ENCODE peak calls at places on chromosome 1, in nine cellular contexts. J is epithelial cell of esophagus, H is RWPE2, S is endothelial cell of umbilical vein, Q is H1, L is foreskin fibroblast, D is lower leg skin, R is ovary, Y is suprapubic skin. N is an unnamed sample.

GRCh38 chr1:200535605-200536004 is 84.9 kb downstream of the KIF14 start:
- DNase-seq in J (peak), H (no peak), S (peak), Q (no peak), L (peak), D (no peak), R (no peak), Y (no peak), N (no peak)

GRCh38 chr1:39898648-39899603 is 2.8 kb downstream of the MYCL start:
- DNase-seq in J (peak), H (no peak), S (peak), Q (no peak), L (peak), D (peak), R (no peak), Y (no peak), N (no peak)

GRCh38 chr1:20165522-20165951 is 20.4 kb upstream of the UBXN10 start:
- DNase-seq in J (peak), H (no peak), S (no peak), Q (no peak), L (peak), D (no peak), R (no peak), Y (no peak), N (no peak)

GRCh38 chr1:163093579-163093978 is 24.4 kb downstream of the RGS4 start:
- DNase-seq in J (no peak), H (no peak), S (no peak), Q (no peak), L (no peak), D (no peak), R (no peak), Y (no peak), N (no peak)

GRCh38 chr1:95575291-95575690 is 341.3 kb downstream of the RWDD3 start:
- DNase-seq in J (no peak), H (no peak), S (no peak), Q (no peak), L (no peak), D (no peak), R (no peak), Y (no peak), N (no peak)

GRCh38 chr1:41855713-41856112 is 63.0 kb downstream of the HIVEP3 start:
- DNase-seq in J (peak), H (no peak), S (no peak), Q (no peak), L (no peak), D (no peak), R (no peak), Y (no peak), N (no peak)

GRCh38 chr1:205630241-205630640 is 1.6 kb downstream of the ELK4 start:
- DNase-seq in J (no peak), H (no peak), S (peak), Q (no peak), L (peak), D (no peak), R (no peak), Y (no peak), N (no peak)

GRCh38 chr1:238898856-238899255 is 487.5 kb upstream of the CHRM3 start:
- DNase-seq in J (peak), H (no peak), S (no peak), Q (no peak), L (no peak), D (no peak), R (no peak), Y (no peak), N (no peak)

GRCh38 chr1:36175137-36176095 is 19.5 kb downstream of the MAP7D1 start:
- DNase-seq in J (no peak), H (no peak), S (no peak), Q (no peak), L (no peak), D (no peak), R (no peak), Y (no peak), N (no peak)

GRCh38 chr1:212979340-212980122 is 29.2 kb downstream of the VASH2 start:
- DNase-seq in J (no peak), H (no peak), S (no peak), Q (no peak), L (no peak), D (peak), R (no peak), Y (no peak), N (no peak)

GRCh38 chr1:163703794-163704193 is 382.0 kb downstream of the NUF2 start:
- DNase-seq in J (peak), H (no peak), S (no peak), Q (no peak), L (no peak), D (no peak), R (no peak), Y (no peak), N (no peak)

GRCh38 chr1:9591669-9592509 is 3.2 kb downstream of the TMEM201 start:
- DNase-seq in J (no peak), H (peak), S (no peak), Q (no peak), L (no peak), D (no peak), R (no peak), Y (peak), N (no peak)

GRCh38 chr1:85427844-85428243 is 37.1 kb downstream of the DDAH1 start:
- DNase-seq in J (no peak), H (no peak), S (no peak), Q (no peak), L (no peak), D (no peak), R (no peak), Y (no peak), N (no peak)

GRCh38 chr1:16351449-16351993 is 759 bp downstream of the FBXO42 start:
- DNase-seq in J (peak), H (no peak), S (peak), Q (no peak), L (peak), D (peak), R (no peak), Y (no peak), N (no peak)

GRCh38 chr1:183303901-183304300 is 114.3 kb downstream of the NMNAT2 start:
- DNase-seq in J (peak), H (no peak), S (no peak), Q (no peak), L (peak), D (no peak), R (no peak), Y (no peak), N (no peak)

GRCh38 chr1:115793162-115793561 is 24.6 kb upstream of the CASQ2 start:
- DNase-seq in J (peak), H (no peak), S (no peak), Q (no peak), L (peak), D (no peak), R (no peak), Y (no peak), N (no peak)

GRCh38 chr1:180598333-180598979 is 33.4 kb upstream of the XPR1 start:
- DNase-seq in J (peak), H (no peak), S (no peak), Q (no peak), L (no peak), D (no peak), R (no peak), Y (no peak), N (no peak)

GRCh38 chr1:33852711-33853110 is 11.2 kb upstream of the HMGB4 start:
- DNase-seq in J (no peak), H (no peak), S (no peak), Q (no peak), L (peak), D (no peak), R (no peak), Y (no peak), N (no peak)

GRCh38 chr1:2585318-2586092 is 1.1 kb upstream of the PRXL2B start:
- DNase-seq in J (peak), H (no peak), S (peak), Q (no peak), L (peak), D (peak), R (peak), Y (no peak), N (peak)

GRCh38 chr1:62621907-62622306 is 24.6 kb downstream of the ANGPTL3 start:
- DNase-seq in J (peak), H (no peak), S (peak), Q (no peak), L (peak), D (no peak), R (no peak), Y (peak), N (no peak)

GRCh38 chr1:35807614-35808375 is at the start of gene AGO4:
- DNase-seq in J (peak), H (no peak), S (peak), Q (no peak), L (peak), D (peak), R (peak), Y (peak), N (no peak)

GRCh38 chr1:154097873-154098272 is 57.0 kb downstream of the NUP210L start:
- DNase-seq in J (no peak), H (no peak), S (no peak), Q (no peak), L (no peak), D (peak), R (no peak), Y (no peak), N (no peak)

GRCh38 chr1:88813474-88813873 is 77.9 kb downstream of the GTF2B start:
- DNase-seq in J (no peak), H (no peak), S (no peak), Q (no peak), L (no peak), D (no peak), R (no peak), Y (no peak), N (no peak)

GRCh38 chr1:190373705-190374336 is 103.8 kb downstream of the BRINP3 start:
- DNase-seq in J (peak), H (no peak), S (peak), Q (no peak), L (peak), D (no peak), R (no peak), Y (no peak), N (no peak)
- TF ChIP-seq CTCF in J (peak), H (peak), S (peak), Q (no peak), L (no peak), D (no peak), R (no peak), Y (no peak), N (peak)

DNA sequence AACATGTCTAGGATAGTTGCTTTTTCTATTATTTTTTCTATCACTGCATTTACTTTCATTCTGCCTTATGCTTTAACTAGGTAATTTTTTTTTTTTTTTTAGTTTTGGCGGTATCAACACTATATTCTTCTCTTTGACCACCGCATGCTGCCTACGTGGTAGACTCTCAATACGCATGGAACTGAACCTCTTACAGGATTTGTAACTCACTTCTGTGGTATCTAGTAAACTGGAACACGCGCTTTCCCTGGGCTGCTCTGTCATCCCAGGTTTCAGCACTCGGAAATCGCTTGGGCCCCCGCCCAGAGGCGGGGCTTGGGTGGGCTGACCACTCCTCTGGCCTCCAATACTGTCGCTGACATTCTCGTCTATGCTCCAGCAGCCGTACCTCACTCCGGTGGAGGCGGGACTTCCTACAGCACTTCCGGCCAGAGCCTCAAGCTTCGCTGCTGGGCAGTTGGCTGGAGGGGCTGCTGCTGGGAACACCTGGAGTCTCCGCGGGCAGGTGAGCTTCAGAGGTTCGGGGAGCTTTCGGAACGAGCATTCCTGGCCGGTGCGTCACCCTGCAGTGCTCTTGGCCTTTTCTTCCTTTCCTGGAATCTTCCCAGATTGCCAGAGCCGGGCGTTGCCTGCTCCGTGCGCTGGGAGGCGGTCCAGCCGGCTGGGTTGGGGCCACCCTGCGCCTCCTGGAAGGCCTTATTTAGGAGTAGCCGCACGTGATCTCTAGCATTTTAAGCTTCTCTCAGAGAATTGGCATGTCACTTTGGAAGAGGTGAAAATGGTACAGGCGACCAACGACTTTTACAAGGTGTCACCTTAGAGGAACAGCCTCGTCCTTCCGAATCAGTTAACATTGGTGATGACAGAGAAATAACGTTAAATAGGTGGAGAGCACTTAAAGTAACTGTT is at the start of gene TBCE:
- DNase-seq in J (peak), H (peak), S (peak), Q (peak), L (peak), D (peak), R (peak), Y (peak), N (peak)
- TF ChIP-seq CTCF in J (peak), H (no peak), S (peak), Q (no peak), L (no peak), D (peak), R (no peak), Y (no peak), N (peak)

DNA sequence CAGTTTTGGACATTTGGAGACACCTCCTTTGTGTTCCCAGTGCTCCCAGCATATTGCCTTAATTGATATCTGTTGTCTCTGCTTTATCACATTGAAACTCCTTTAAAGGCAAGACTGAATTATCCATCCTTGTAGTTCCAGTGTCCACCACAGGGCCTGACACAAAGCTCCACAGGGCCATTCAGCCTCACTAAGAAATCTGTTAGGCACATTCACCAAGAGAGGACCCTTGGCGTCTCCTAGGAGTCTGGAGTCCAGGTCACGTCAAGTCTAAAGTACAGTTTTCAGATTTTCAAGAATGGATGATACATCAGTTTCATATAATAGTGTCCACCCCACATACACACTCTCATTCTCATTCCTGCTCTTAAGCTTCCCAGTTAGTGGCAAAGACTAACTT is 4.8 kb downstream of the ACP6 start:
- DNase-seq in J (no peak), H (no peak), S (no peak), Q (no peak), L (peak), D (no peak), R (no peak), Y (no peak), N (no peak)
- TF ChIP-seq CTCF in J (peak), H (peak), S (peak), Q (no peak), L (no peak), D (no peak), R (no peak), Y (peak), N (peak)

GRCh38 chr1:209646558-209646957 is 5.7 kb downstream of the LAMB3 start:
- DNase-seq in J (peak), H (no peak), S (no peak), Q (no peak), L (peak), D (no peak), R (no peak), Y (no peak), N (no peak)
- TF ChIP-seq CTCF in J (peak), H (no peak), S (peak), Q (peak), L (peak), D (no peak), R (no peak), Y (peak), N (peak)

GRCh38 chr1:171270806-171271205 is 22.5 kb downstream of the FMO1 start:
- DNase-seq in J (no peak), H (no peak), S (no peak), Q (no peak), L (no peak), D (no peak), R (no peak), Y (no peak), N (no peak)

GRCh38 chr1:171265686-171266085 is 17.4 kb downstream of the FMO1 start:
- DNase-seq in J (peak), H (no peak), S (no peak), Q (no peak), L (no peak), D (no peak), R (no peak), Y (no peak), N (no peak)

GRCh38 chr1:171267391-171267790 is 19.1 kb downstream of the FMO1 start:
- DNase-seq in J (peak), H (no peak), S (no peak), Q (no peak), L (peak), D (no peak), R (no peak), Y (no peak), N (no peak)

GRCh38 chr1:171263915-171264314 is 15.6 kb downstream of the FMO1 start:
- DNase-seq in J (no peak), H (no peak), S (no peak), Q (no peak), L (peak), D (no peak), R (no peak), Y (no peak), N (no peak)

DNA sequence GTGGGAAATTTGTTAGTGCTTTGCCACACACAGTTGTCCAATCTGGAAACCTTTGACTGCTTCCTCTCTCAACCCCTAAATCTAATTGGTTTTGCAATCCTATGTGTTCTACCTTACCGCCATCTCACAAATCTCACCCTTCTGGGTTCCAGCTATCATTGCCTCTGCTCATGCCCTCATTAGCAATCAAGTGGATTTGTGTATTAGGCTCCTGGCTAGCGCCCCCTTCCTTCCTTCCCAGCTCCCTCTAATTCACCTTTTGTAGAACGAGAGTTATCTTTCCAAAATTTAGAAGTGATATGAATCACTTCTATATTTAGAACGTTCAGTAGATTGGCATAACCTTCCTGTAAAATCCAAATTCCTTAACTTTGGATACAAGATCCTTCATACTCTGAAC is 18.6 kb downstream of the FMO1 start:
- DNase-seq in J (no peak), H (no peak), S (no peak), Q (no peak), L (no peak), D (no peak), R (no peak), Y (no peak), N (no peak)
- TF ChIP-seq CTCF in J (no peak), H (no peak), S (no peak), Q (no peak), L (no peak), D (no peak), R (no peak), Y (no peak), N (no peak)

GRCh38 chr1:225567789-225568188 is 85.1 kb downstream of the ENAH start:
- DNase-seq in J (no peak), H (no peak), S (peak), Q (no peak), L (peak), D (no peak), R (no peak), Y (no peak), N (no peak)
- TF ChIP-seq CTCF in J (no peak), H (no peak), S (no peak), Q (no peak), L (no peak), D (no peak), R (no peak), Y (no peak), N (peak)

GRCh38 chr1:17912491-17912890 is 157.4 kb downstream of the ACTL8 start:
- DNase-seq in J (no peak), H (no peak), S (no peak), Q (no peak), L (no peak), D (peak), R (no peak), Y (no peak), N (peak)

GRCh38 chr1:17911789-17912188 is 156.7 kb downstream of the ACTL8 start:
- DNase-seq in J (no peak), H (no peak), S (no peak), Q (no peak), L (no peak), D (no peak), R (no peak), Y (no peak), N (no peak)

GRCh38 chr1:17908945-17909344 is 153.8 kb downstream of the ACTL8 start:
- DNase-seq in J (no peak), H (no peak), S (no peak), Q (no peak), L (no peak), D (peak), R (no peak), Y (no peak), N (peak)

GRCh38 chr1:17913326-17914115 is 158.4 kb downstream of the ACTL8 start:
- DNase-seq in J (no peak), H (no peak), S (no peak), Q (no peak), L (no peak), D (peak), R (no peak), Y (no peak), N (peak)

GRCh38 chr1:17909634-17910033 is 154.5 kb downstream of the ACTL8 start:
- DNase-seq in J (no peak), H (no peak), S (no peak), Q (peak), L (peak), D (peak), R (no peak), Y (no peak), N (peak)
- TF ChIP-seq CTCF in J (no peak), H (peak), S (no peak), Q (peak), L (peak), D (no peak), R (no peak), Y (no peak), N (peak)

DNA sequence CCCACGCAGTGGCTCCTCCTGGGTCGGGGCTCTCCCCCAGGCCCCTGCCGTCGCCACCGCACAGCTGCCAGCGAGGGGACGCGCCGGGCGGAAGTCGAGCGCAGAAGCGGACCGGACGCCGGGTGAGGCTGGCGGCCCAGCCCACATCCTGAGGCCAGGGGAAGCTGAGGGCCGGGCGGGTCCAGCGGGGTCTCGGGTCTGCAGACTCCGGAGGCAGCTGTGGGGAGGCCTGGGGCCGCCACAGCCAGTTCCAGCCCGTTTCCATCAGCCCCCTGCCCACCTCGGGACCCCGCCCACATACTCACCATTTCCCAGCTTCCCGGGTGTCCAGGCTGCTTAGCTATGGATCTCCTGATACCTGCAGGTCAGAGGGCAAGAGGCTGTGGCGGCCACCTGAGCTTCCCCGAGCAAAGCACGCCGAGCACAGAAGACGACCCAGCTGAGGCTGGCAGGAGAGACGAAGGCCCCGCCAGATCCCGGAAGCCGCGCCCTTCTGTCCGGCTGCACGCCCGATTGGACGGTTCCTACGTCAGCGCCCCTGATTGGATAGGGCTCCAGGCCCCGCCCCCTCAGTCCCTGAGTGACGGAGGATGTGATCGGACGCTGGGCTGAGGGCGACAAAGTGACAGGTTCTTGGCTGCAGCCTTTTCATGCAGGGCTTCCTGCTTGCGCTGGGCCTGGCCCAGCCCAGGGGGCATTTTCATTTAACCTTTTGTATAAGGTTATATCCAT is 38.7 kb upstream of the ZNF124 start:
- DNase-seq in J (peak), H (peak), S (peak), Q (peak), L (peak), D (peak), R (peak), Y (peak), N (peak)
- TF ChIP-seq CTCF in J (no peak), H (no peak), S (no peak), Q (no peak), L (no peak), D (no peak), R (no peak), Y (no peak), N (no peak)

GRCh38 chr1:192577145-192578140 is 1.9 kb downstream of the RGS1 start:
- DNase-seq in J (no peak), H (no peak), S (no peak), Q (no peak), L (no peak), D (no peak), R (no peak), Y (no peak), N (no peak)

GRCh38 chr1:192579319-192579738 is 3.8 kb downstream of the RGS1 start:
- DNase-seq in J (peak), H (no peak), S (no peak), Q (no peak), L (peak), D (no peak), R (no peak), Y (no peak), N (no peak)

GRCh38 chr1:192578144-192578909 is 2.8 kb downstream of the RGS1 start:
- DNase-seq in J (no peak), H (no peak), S (no peak), Q (no peak), L (no peak), D (no peak), R (no peak), Y (no peak), N (no peak)

GRCh38 chr1:192581131-192581927 is 5.8 kb downstream of the RGS1 start:
- DNase-seq in J (no peak), H (no peak), S (no peak), Q (no peak), L (no peak), D (no peak), R (no peak), Y (no peak), N (no peak)

GRCh38 chr1:192580351-192580962 is 4.9 kb downstream of the RGS1 start:
- DNase-seq in J (peak), H (no peak), S (peak), Q (no peak), L (peak), D (no peak), R (no peak), Y (no peak), N (no peak)
- TF ChIP-seq CTCF in J (peak), H (peak), S (peak), Q (no peak), L (peak), D (no peak), R (no peak), Y (no peak), N (peak)